ENCODE peak calls at places on chromosomes 1 and 21, in four cellular contexts. T is HS-5, R is mesothelial cell of epicardium, A is foreskin melanocyte. N is an unnamed sample.

GRCh38 chr1:160179336-160179735 is 11.0 kb upstream of the CASQ1 start:
- DNase-seq in T (no peak), R (no peak), A (no peak), N (no peak)

GRCh38 chr1:182457844-182458243 is 7.9 kb downstream of the RGSL1 start:
- DNase-seq in T (no peak), R (no peak), A (no peak), N (no peak)

GRCh38 chr1:61334718-61335589 is 252.6 kb downstream of the NFIA start:
- DNase-seq in T (no peak), R (peak; percentile 51), A (no peak), N (no peak)

GRCh38 chr1:32754282-32755097 is 51.9 kb upstream of the SYNC start:
- DNase-seq in T (no peak), R (peak; percentile 67), A (no peak), N (no peak)

GRCh38 chr1:244876228-244876910 is 12.0 kb upstream of the HNRNPU start:
- DNase-seq in T (no peak), R (no peak), A (no peak), N (no peak)

GRCh38 chr1:58966917-58967733 is 183.3 kb upstream of the JUN start:
- DNase-seq in T (no peak), R (no peak), A (no peak), N (no peak)

GRCh38 chr21:28099296-28099695 is 893.4 kb downstream of the LTN1 start:
- DNase-seq in T (no peak), R (no peak), A (peak; percentile 24), N (no peak)

GRCh38 chr21:37642493-37642892 is 273.8 kb downstream of the KCNJ6 start:
- DNase-seq in T (no peak), R (no peak), A (no peak), N (no peak)

GRCh38 chr1:36876990-36877389 is 157.3 kb downstream of the GRIK3 start:
- DNase-seq in T (no peak), R (peak; percentile 5), A (no peak), N (no peak)

GRCh38 chr1:30615076-30615795 is 108.1 kb downstream of the MATN1 start:
- DNase-seq in T (no peak), R (no peak), A (no peak), N (no peak)

GRCh38 chr1:7384121-7384520 is 387.0 kb upstream of the VAMP3 start:
- DNase-seq in T (no peak), R (peak; percentile 33), A (no peak), N (no peak)

N was measured in AG04449.